ENCODE peak calls at places on chromosomes 16 and 17, in eight cellular contexts. One of them, this sample, is unnamed. For H3K9me3, the result is how much of the 10 kb centered on the place peaks cover.

GRCh38 chr17:55168970-55169687 is 95.6 kb upstream of the HLF start:
- DNase-seq in HAP-1: no peak
- DNase-seq in OCI-LY7: peak
- DNase-seq in cardiac muscle cell: no peak
- DNase-seq in PC-9: no peak
- DNase-seq in esophagus squamous epithelium: no peak
- DNase-seq in testis: no peak
- DNase-seq in stomach: no peak
- DNase-seq in this sample: no peak

GRCh38 chr16:84378567-84378966 is 10.2 kb downstream of the ATP2C2 start:
- DNase-seq in testis: no peak
- DNase-seq in cardiac muscle cell: no peak
- DNase-seq in PC-9: no peak
- DNase-seq in OCI-LY7: no peak
- DNase-seq in esophagus squamous epithelium: no peak
- DNase-seq in HAP-1: no peak
- DNase-seq in stomach: no peak
- DNase-seq in this sample: no peak

GRCh38 chr16:20747030-20747816 is 5.6 kb upstream of the THUMPD1 start:
- DNase-seq in OCI-LY7: peak
- DNase-seq in PC-9: no peak
- DNase-seq in stomach: no peak
- DNase-seq in testis: no peak
- DNase-seq in cardiac muscle cell: no peak
- DNase-seq in HAP-1: no peak
- DNase-seq in esophagus squamous epithelium: no peak
- DNase-seq in this sample: no peak

GRCh38 chr17:48800626-48801217 is 16.3 kb downstream of the TTLL6 start:
- DNase-seq in testis: no peak
- DNase-seq in PC-9: no peak
- DNase-seq in HAP-1: no peak
- DNase-seq in esophagus squamous epithelium: no peak
- DNase-seq in cardiac muscle cell: no peak
- DNase-seq in stomach: no peak
- DNase-seq in OCI-LY7: no peak
- DNase-seq in this sample: no peak

GRCh38 chr17:48486557-48486956 is 44.3 kb downstream of the HOXB1 start:
- DNase-seq in stomach: no peak
- DNase-seq in OCI-LY7: no peak
- DNase-seq in PC-9: no peak
- DNase-seq in testis: no peak
- DNase-seq in HAP-1: no peak
- DNase-seq in cardiac muscle cell: no peak
- DNase-seq in esophagus squamous epithelium: no peak
- DNase-seq in this sample: peak

GRCh38 chr17:47708864-47709541 is 15.0 kb downstream of the TBKBP1 start:
- DNase-seq in esophagus squamous epithelium: no peak
- DNase-seq in PC-9: no peak
- DNase-seq in HAP-1: no peak
- DNase-seq in stomach: peak
- DNase-seq in testis: no peak
- DNase-seq in OCI-LY7: no peak
- DNase-seq in cardiac muscle cell: no peak
- DNase-seq in this sample: peak

GRCh38 chr17:78497115-78497540 is 80.1 kb downstream of the DNAH17 start:
- DNase-seq in PC-9: peak
- DNase-seq in cardiac muscle cell: peak
- DNase-seq in testis: peak
- DNase-seq in esophagus squamous epithelium: no peak
- DNase-seq in OCI-LY7: peak
- DNase-seq in stomach: peak
- DNase-seq in HAP-1: peak
- DNase-seq in this sample: peak

GRCh38 chr16:1691276-1691675 is 13.2 kb downstream of the JPT2 start:
- DNase-seq in OCI-LY7: no peak
- DNase-seq in PC-9: peak
- DNase-seq in stomach: no peak
- DNase-seq in esophagus squamous epithelium: no peak
- DNase-seq in HAP-1: no peak
- DNase-seq in cardiac muscle cell: no peak
- DNase-seq in testis: no peak
- DNase-seq in this sample: no peak

GRCh38 chr16:85350973-85351372 is 238.7 kb upstream of the CIBAR2 start:
- DNase-seq in HAP-1: peak
- DNase-seq in stomach: peak
- DNase-seq in OCI-LY7: no peak
- DNase-seq in PC-9: peak
- DNase-seq in cardiac muscle cell: peak
- DNase-seq in testis: peak
- DNase-seq in esophagus squamous epithelium: peak
- DNase-seq in this sample: peak

GRCh38 chr16:50265716-50266336 is 525 bp upstream of the ADCY7 start:
- DNase-seq in cardiac muscle cell: no peak
- DNase-seq in HAP-1: no peak
- DNase-seq in PC-9: no peak
- DNase-seq in OCI-LY7: no peak
- DNase-seq in stomach: no peak
- DNase-seq in esophagus squamous epithelium: no peak
- DNase-seq in testis: no peak
- DNase-seq in this sample: peak

GRCh38 chr17:2179615-2180295 is 123.8 kb downstream of the SMG6 start:
- DNase-seq in HAP-1: no peak
- DNase-seq in cardiac muscle cell: no peak
- DNase-seq in PC-9: no peak
- DNase-seq in OCI-LY7: no peak
- DNase-seq in stomach: peak
- DNase-seq in esophagus squamous epithelium: no peak
- DNase-seq in testis: peak
- DNase-seq in this sample: peak

GRCh38 chr17:66975614-66976378 is 11.3 kb downstream of the CACNG4 start:
- DNase-seq in esophagus squamous epithelium: no peak
- DNase-seq in testis: no peak
- DNase-seq in OCI-LY7: peak
- DNase-seq in HAP-1: peak
- DNase-seq in stomach: peak
- DNase-seq in PC-9: no peak
- DNase-seq in cardiac muscle cell: no peak
- DNase-seq in this sample: no peak

GRCh38 chr17:22454070-22454999 is 762.0 kb downstream of the KCNJ18 start:
- DNase-seq in PC-9: no peak
- DNase-seq in stomach: no peak
- DNase-seq in HAP-1: no peak
- DNase-seq in cardiac muscle cell: no peak
- DNase-seq in OCI-LY7: no peak
- DNase-seq in testis: peak
- DNase-seq in esophagus squamous epithelium: no peak
- DNase-seq in this sample: no peak

GRCh38 chr17:22453181-22453580 is 760.9 kb downstream of the KCNJ18 start:
- DNase-seq in OCI-LY7: no peak
- DNase-seq in HAP-1: no peak
- DNase-seq in testis: no peak
- DNase-seq in esophagus squamous epithelium: no peak
- DNase-seq in cardiac muscle cell: no peak
- DNase-seq in PC-9: no peak
- DNase-seq in stomach: no peak
- DNase-seq in this sample: no peak
- H3K9me3 ChIP-seq in OCI-LY7: under half
- H3K9me3 ChIP-seq in HAP-1: under half
- H3K9me3 ChIP-seq in testis: under half
- H3K9me3 ChIP-seq in esophagus squamous epithelium: under half
- H3K9me3 ChIP-seq in cardiac muscle cell: under half
- H3K9me3 ChIP-seq in PC-9: under half
- H3K9me3 ChIP-seq in stomach: under half
- H3K9me3 ChIP-seq in this sample: under half

GRCh38 chr17:61782683-61783082 is 80.6 kb downstream of the BRIP1 start:
- DNase-seq in stomach: no peak
- DNase-seq in testis: no peak
- DNase-seq in HAP-1: no peak
- DNase-seq in cardiac muscle cell: no peak
- DNase-seq in esophagus squamous epithelium: no peak
- DNase-seq in PC-9: no peak
- DNase-seq in OCI-LY7: no peak
- DNase-seq in this sample: no peak
- H3K9me3 ChIP-seq in stomach: under half
- H3K9me3 ChIP-seq in testis: under half
- H3K9me3 ChIP-seq in HAP-1: under half
- H3K9me3 ChIP-seq in cardiac muscle cell: under half
- H3K9me3 ChIP-seq in esophagus squamous epithelium: under half
- H3K9me3 ChIP-seq in PC-9: under half
- H3K9me3 ChIP-seq in OCI-LY7: under half
- H3K9me3 ChIP-seq in this sample: under half

GRCh38 chr17:16617481-16618060 is 36.1 kb downstream of the ZNF624 start:
- DNase-seq in cardiac muscle cell: no peak
- DNase-seq in PC-9: no peak
- DNase-seq in OCI-LY7: no peak
- DNase-seq in HAP-1: no peak
- DNase-seq in esophagus squamous epithelium: no peak
- DNase-seq in testis: peak
- DNase-seq in stomach: no peak
- DNase-seq in this sample: no peak
- H3K9me3 ChIP-seq in cardiac muscle cell: under half
- H3K9me3 ChIP-seq in PC-9: under half
- H3K9me3 ChIP-seq in OCI-LY7: under half
- H3K9me3 ChIP-seq in HAP-1: under half
- H3K9me3 ChIP-seq in esophagus squamous epithelium: under half
- H3K9me3 ChIP-seq in testis: under half
- H3K9me3 ChIP-seq in stomach: half or more
- H3K9me3 ChIP-seq in this sample: under half

GRCh38 chr16:67871256-67871655 is 1.6 kb upstream of the EDC4 start:
- DNase-seq in stomach: no peak
- DNase-seq in cardiac muscle cell: no peak
- DNase-seq in HAP-1: no peak
- DNase-seq in OCI-LY7: no peak
- DNase-seq in esophagus squamous epithelium: no peak
- DNase-seq in testis: no peak
- DNase-seq in PC-9: no peak
- DNase-seq in this sample: no peak
- H3K9me3 ChIP-seq in stomach: under half
- H3K9me3 ChIP-seq in cardiac muscle cell: under half
- H3K9me3 ChIP-seq in HAP-1: under half
- H3K9me3 ChIP-seq in OCI-LY7: under half
- H3K9me3 ChIP-seq in esophagus squamous epithelium: under half
- H3K9me3 ChIP-seq in testis: under half
- H3K9me3 ChIP-seq in PC-9: under half
- H3K9me3 ChIP-seq in this sample: under half

GRCh38 chr16:88284101-88284500 is 98.7 kb upstream of the ZNF469 start:
- DNase-seq in PC-9: no peak
- DNase-seq in stomach: no peak
- DNase-seq in cardiac muscle cell: no peak
- DNase-seq in HAP-1: no peak
- DNase-seq in testis: no peak
- DNase-seq in OCI-LY7: no peak
- DNase-seq in esophagus squamous epithelium: no peak
- DNase-seq in this sample: no peak

GRCh38 chr16:88285514-88285822 is 97.3 kb upstream of the ZNF469 start:
- DNase-seq in OCI-LY7: no peak
- DNase-seq in cardiac muscle cell: no peak
- DNase-seq in esophagus squamous epithelium: no peak
- DNase-seq in PC-9: no peak
- DNase-seq in testis: no peak
- DNase-seq in HAP-1: no peak
- DNase-seq in stomach: no peak
- DNase-seq in this sample: no peak

GRCh38 chr16:88286301-88286923 is 96.3 kb upstream of the ZNF469 start:
- DNase-seq in HAP-1: no peak
- DNase-seq in testis: no peak
- DNase-seq in OCI-LY7: no peak
- DNase-seq in esophagus squamous epithelium: no peak
- DNase-seq in PC-9: no peak
- DNase-seq in cardiac muscle cell: no peak
- DNase-seq in stomach: no peak
- DNase-seq in this sample: no peak

GRCh38 chr16:88283596-88283995 is 99.2 kb upstream of the ZNF469 start:
- DNase-seq in PC-9: no peak
- DNase-seq in HAP-1: no peak
- DNase-seq in stomach: no peak
- DNase-seq in testis: no peak
- DNase-seq in OCI-LY7: no peak
- DNase-seq in esophagus squamous epithelium: no peak
- DNase-seq in cardiac muscle cell: no peak
- DNase-seq in this sample: no peak

DNA sequence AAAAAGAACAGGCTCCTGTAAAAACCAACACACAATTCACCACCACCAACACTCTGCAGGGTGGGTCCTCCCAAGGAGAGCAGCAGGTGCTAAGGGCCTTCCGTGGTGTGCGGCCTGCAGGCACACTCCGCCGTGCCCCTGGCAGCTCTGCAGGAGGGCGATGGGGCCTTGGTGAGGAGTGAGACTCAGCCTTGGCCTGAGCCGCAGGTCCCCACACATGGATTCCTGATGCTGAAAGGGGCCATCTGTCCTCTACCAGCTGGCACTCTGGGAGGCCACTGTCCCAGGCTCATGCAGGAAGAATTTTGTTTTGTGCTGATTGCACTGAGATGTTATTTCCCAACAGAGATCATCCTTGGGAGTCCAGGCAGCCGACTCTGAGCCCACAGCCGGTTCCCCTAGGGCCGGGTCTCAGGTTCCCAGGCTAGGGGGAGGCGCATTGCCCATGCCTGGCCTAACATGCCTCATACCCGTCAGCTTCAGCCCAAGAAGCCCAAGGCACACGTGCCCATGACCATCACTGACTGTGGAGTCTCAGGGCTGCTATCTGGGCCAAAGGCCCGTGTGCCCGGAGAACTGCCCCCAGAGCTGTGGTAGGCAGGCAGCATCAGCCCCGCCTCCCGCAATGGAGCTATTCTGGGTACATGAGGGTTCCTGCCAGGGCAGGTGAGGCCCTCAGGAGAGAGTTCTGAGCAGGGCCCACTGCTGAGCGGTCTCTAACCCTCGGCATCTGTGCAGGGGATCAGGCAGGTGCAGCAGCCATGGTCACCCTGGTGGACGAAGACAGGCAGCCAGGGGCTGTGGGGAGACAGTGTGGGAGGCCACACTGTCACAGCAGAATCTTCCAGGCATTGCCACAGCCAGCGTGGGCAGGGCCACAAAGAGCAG is 97.9 kb upstream of the ZNF469 start:
- DNase-seq in esophagus squamous epithelium: no peak
- DNase-seq in cardiac muscle cell: no peak
- DNase-seq in OCI-LY7: no peak
- DNase-seq in stomach: no peak
- DNase-seq in testis: no peak
- DNase-seq in PC-9: no peak
- DNase-seq in HAP-1: no peak
- DNase-seq in this sample: no peak
- H3K9me3 ChIP-seq in esophagus squamous epithelium: under half
- H3K9me3 ChIP-seq in cardiac muscle cell: under half
- H3K9me3 ChIP-seq in OCI-LY7: under half
- H3K9me3 ChIP-seq in stomach: under half
- H3K9me3 ChIP-seq in testis: under half
- H3K9me3 ChIP-seq in PC-9: under half
- H3K9me3 ChIP-seq in HAP-1: under half
- H3K9me3 ChIP-seq in this sample: under half

This sample was measured in sigmoid colon.